ENCODE peak calls at places on chromosomes 1 and 21, in six cellular contexts. One of them, this sample, is unnamed.

GRCh38 chr1:230125633-230126528 is 58.8 kb downstream of the GALNT2 start:
- DNase-seq in T-helper 9 cell: no peak
- DNase-seq in PC-3: peak; percentile 80
- DNase-seq in tibial artery: no peak
- DNase-seq in mammary epithelial cell: peak; percentile 16
- DNase-seq in GDM1: no peak
- DNase-seq in this sample: no peak

GRCh38 chr1:78038071-78038470 is 7.7 kb upstream of the GIPC2 start:
- DNase-seq in T-helper 9 cell: no peak
- DNase-seq in mammary epithelial cell: no peak
- DNase-seq in tibial artery: no peak
- DNase-seq in GDM1: no peak
- DNase-seq in PC-3: no peak
- DNase-seq in this sample: no peak

GRCh38 chr1:53344921-53345838 is 17.3 kb upstream of the LRP8 start:
- DNase-seq in PC-3: no peak
- DNase-seq in T-helper 9 cell: no peak
- DNase-seq in mammary epithelial cell: no peak
- DNase-seq in GDM1: no peak
- DNase-seq in tibial artery: no peak
- DNase-seq in this sample: no peak

GRCh38 chr1:94623560-94624148 is 82.1 kb upstream of the F3 start:
- DNase-seq in GDM1: no peak
- DNase-seq in PC-3: no peak
- DNase-seq in T-helper 9 cell: no peak
- DNase-seq in tibial artery: no peak
- DNase-seq in mammary epithelial cell: peak; percentile 45
- DNase-seq in this sample: no peak

GRCh38 chr1:106995970-106996369 is 60.5 kb upstream of the PRMT6 start:
- DNase-seq in mammary epithelial cell: peak; percentile 35
- DNase-seq in T-helper 9 cell: no peak
- DNase-seq in GDM1: no peak
- DNase-seq in PC-3: no peak
- DNase-seq in tibial artery: no peak
- DNase-seq in this sample: no peak

GRCh38 chr1:25694591-25695007 is 78.0 kb downstream of the MAN1C1 start:
- DNase-seq in mammary epithelial cell: no peak
- DNase-seq in PC-3: no peak
- DNase-seq in tibial artery: peak; percentile 36
- DNase-seq in T-helper 9 cell: no peak
- DNase-seq in GDM1: no peak
- DNase-seq in this sample: no peak

GRCh38 chr1:155322571-155322952 is 1.9 kb downstream of the RUSC1 start:
- DNase-seq in GDM1: no peak
- DNase-seq in tibial artery: no peak
- DNase-seq in PC-3: peak; percentile 30
- DNase-seq in T-helper 9 cell: no peak
- DNase-seq in mammary epithelial cell: peak; percentile 13
- DNase-seq in this sample: no peak

GRCh38 chr1:22121421-22121911 is 21.4 kb downstream of the WNT4 start:
- DNase-seq in T-helper 9 cell: no peak
- DNase-seq in PC-3: no peak
- DNase-seq in mammary epithelial cell: no peak
- DNase-seq in tibial artery: no peak
- DNase-seq in GDM1: no peak
- DNase-seq in this sample: no peak

GRCh38 chr1:205950826-205951549 is 7.7 kb upstream of the SLC26A9 start:
- DNase-seq in GDM1: no peak
- DNase-seq in mammary epithelial cell: peak; percentile 75
- DNase-seq in PC-3: peak; percentile 61
- DNase-seq in T-helper 9 cell: no peak
- DNase-seq in tibial artery: peak; percentile 40
- DNase-seq in this sample: no peak

GRCh38 chr1:172163479-172164215 is 256.8 kb upstream of the C1orf105 start:
- DNase-seq in mammary epithelial cell: no peak
- DNase-seq in GDM1: no peak
- DNase-seq in PC-3: no peak
- DNase-seq in T-helper 9 cell: no peak
- DNase-seq in tibial artery: no peak
- DNase-seq in this sample: no peak

GRCh38 chr1:173149887-173150286 is 57.2 kb downstream of the TNFSF4 start:
- DNase-seq in tibial artery: peak; percentile 45
- DNase-seq in T-helper 9 cell: no peak
- DNase-seq in GDM1: no peak
- DNase-seq in PC-3: peak; percentile 47
- DNase-seq in mammary epithelial cell: peak; percentile 94
- DNase-seq in this sample: no peak

GRCh38 chr1:155890251-155890650 is 20.9 kb downstream of the RIT1 start:
- DNase-seq in GDM1: no peak
- DNase-seq in mammary epithelial cell: no peak
- DNase-seq in PC-3: no peak
- DNase-seq in tibial artery: no peak
- DNase-seq in T-helper 9 cell: no peak
- DNase-seq in this sample: no peak

GRCh38 chr1:152148051-152148450 is 11.0 kb downstream of the RPTN start:
- DNase-seq in GDM1: no peak
- DNase-seq in tibial artery: no peak
- DNase-seq in PC-3: no peak
- DNase-seq in mammary epithelial cell: no peak
- DNase-seq in T-helper 9 cell: no peak
- DNase-seq in this sample: no peak

GRCh38 chr1:216390956-216391355 is 32.3 kb downstream of the USH2A start:
- DNase-seq in GDM1: no peak
- DNase-seq in PC-3: peak; percentile 53
- DNase-seq in tibial artery: no peak
- DNase-seq in mammary epithelial cell: no peak
- DNase-seq in T-helper 9 cell: no peak
- DNase-seq in this sample: no peak

GRCh38 chr1:234958702-234959649 is 169.7 kb downstream of the TOMM20 start:
- DNase-seq in T-helper 9 cell: no peak
- DNase-seq in mammary epithelial cell: no peak
- DNase-seq in GDM1: no peak
- DNase-seq in tibial artery: no peak
- DNase-seq in PC-3: no peak
- DNase-seq in this sample: no peak

GRCh38 chr1:103254691-103255090 is 146.4 kb upstream of the COL11A1 start:
- DNase-seq in PC-3: no peak
- DNase-seq in GDM1: no peak
- DNase-seq in tibial artery: no peak
- DNase-seq in T-helper 9 cell: no peak
- DNase-seq in mammary epithelial cell: no peak
- DNase-seq in this sample: no peak

GRCh38 chr21:25809013-25809412 is 74.2 kb downstream of the GABPA start:
- DNase-seq in T-helper 9 cell: no peak
- DNase-seq in tibial artery: no peak
- DNase-seq in PC-3: peak; percentile 86
- DNase-seq in mammary epithelial cell: peak; percentile 81
- DNase-seq in GDM1: no peak
- DNase-seq in this sample: no peak

GRCh38 chr1:234986750-234987414 is 141.8 kb downstream of the TOMM20 start:
- DNase-seq in mammary epithelial cell: peak; percentile 53
- DNase-seq in PC-3: no peak
- DNase-seq in GDM1: no peak
- DNase-seq in T-helper 9 cell: no peak
- DNase-seq in tibial artery: no peak
- DNase-seq in this sample: no peak

GRCh38 chr1:5373281-5373680 is 618.9 kb downstream of the NPHP4 start:
- DNase-seq in mammary epithelial cell: no peak
- DNase-seq in T-helper 9 cell: no peak
- DNase-seq in GDM1: no peak
- DNase-seq in tibial artery: no peak
- DNase-seq in PC-3: no peak
- DNase-seq in this sample: no peak

GRCh38 chr1:197787056-197787455 is 11.8 kb upstream of the DENND1B start:
- DNase-seq in T-helper 9 cell: no peak
- DNase-seq in PC-3: peak; percentile 64
- DNase-seq in GDM1: no peak
- DNase-seq in tibial artery: no peak
- DNase-seq in mammary epithelial cell: peak; percentile 82
- DNase-seq in this sample: no peak

GRCh38 chr1:93081716-93082115 is 2.6 kb downstream of the MTF2 start:
- DNase-seq in PC-3: peak; percentile 55
- DNase-seq in mammary epithelial cell: peak; percentile 57
- DNase-seq in GDM1: no peak
- DNase-seq in tibial artery: no peak
- DNase-seq in T-helper 9 cell: no peak
- DNase-seq in this sample: no peak

GRCh38 chr1:208069908-208070307 is 159.0 kb upstream of the CD34 start:
- DNase-seq in T-helper 9 cell: no peak
- DNase-seq in PC-3: no peak
- DNase-seq in mammary epithelial cell: peak; percentile 37
- DNase-seq in GDM1: no peak
- DNase-seq in tibial artery: no peak
- DNase-seq in this sample: no peak

GRCh38 chr1:163361123-163361934 is 39.6 kb downstream of the NUF2 start:
- DNase-seq in tibial artery: no peak
- DNase-seq in GDM1: no peak
- DNase-seq in T-helper 9 cell: no peak
- DNase-seq in mammary epithelial cell: peak; percentile 12
- DNase-seq in PC-3: peak; percentile 60
- DNase-seq in this sample: no peak

GRCh38 chr1:168088511-168089325 is 48.0 kb downstream of the GPR161 start:
- DNase-seq in T-helper 9 cell: no peak
- DNase-seq in GDM1: no peak
- DNase-seq in mammary epithelial cell: no peak
- DNase-seq in tibial artery: no peak
- DNase-seq in PC-3: peak; percentile 77
- DNase-seq in this sample: no peak

GRCh38 chr1:237032029-237032428 is 10.0 kb upstream of the RYR2 start:
- DNase-seq in mammary epithelial cell: no peak
- DNase-seq in T-helper 9 cell: no peak
- DNase-seq in GDM1: no peak
- DNase-seq in PC-3: peak; percentile 21
- DNase-seq in tibial artery: no peak
- DNase-seq in this sample: no peak

GRCh38 chr21:25054689-25055088 is 552.6 kb downstream of the MRPL39 start:
- DNase-seq in tibial artery: no peak
- DNase-seq in PC-3: no peak
- DNase-seq in GDM1: no peak
- DNase-seq in mammary epithelial cell: no peak
- DNase-seq in T-helper 9 cell: no peak
- DNase-seq in this sample: no peak

GRCh38 chr21:35190201-35190701 is 141.1 kb upstream of the RUNX1 start:
- DNase-seq in T-helper 9 cell: no peak
- DNase-seq in GDM1: no peak
- DNase-seq in tibial artery: no peak
- DNase-seq in mammary epithelial cell: peak; percentile 87
- DNase-seq in PC-3: peak; percentile 45
- DNase-seq in this sample: no peak

GRCh38 chr1:37497832-37498231 is 16.7 kb downstream of the MEAF6 start:
- DNase-seq in GDM1: no peak
- DNase-seq in mammary epithelial cell: no peak
- DNase-seq in PC-3: peak; percentile 61
- DNase-seq in tibial artery: no peak
- DNase-seq in T-helper 9 cell: no peak
- DNase-seq in this sample: no peak

GRCh38 chr1:201008666-201009360 is 14.7 kb downstream of the KIF21B start:
- DNase-seq in mammary epithelial cell: no peak
- DNase-seq in GDM1: no peak
- DNase-seq in PC-3: no peak
- DNase-seq in T-helper 9 cell: no peak
- DNase-seq in tibial artery: no peak
- DNase-seq in this sample: no peak

GRCh38 chr1:39635205-39635870 is 4.1 kb downstream of the HEYL start:
- DNase-seq in T-helper 9 cell: no peak
- DNase-seq in tibial artery: peak; percentile 54
- DNase-seq in mammary epithelial cell: no peak
- DNase-seq in GDM1: no peak
- DNase-seq in PC-3: no peak
- DNase-seq in this sample: no peak